ENCODE peak calls at places on chromosomes 13 and 19, in nine cellular contexts. E, N, H, Y, S, M, G, K and P are unnamed samples.

GRCh38 chr13:74574964-74575728 is 440.9 kb upstream of the KLF12 start:
- DNase-seq in E (no peak), N (no peak), H (no peak), Y (no peak), S (no peak), M (no peak), G (no peak), K (no peak), P (no peak)

GRCh38 chr19:17058236-17058635 is 17.0 kb downstream of the HAUS8 start:
- DNase-seq in E (no peak), N (no peak), H (peak; percentile 46), Y (no peak), S (no peak), M (no peak), G (no peak), K (no peak), P (no peak)

GRCh38 chr19:51063664-51064063 is 1.2 kb downstream of the KLK13 start:
- DNase-seq in E (no peak), N (no peak), H (no peak), Y (no peak), S (no peak), M (no peak), G (no peak), K (no peak), P (no peak)

GRCh38 chr13:95498886-95499285 is 53.6 kb upstream of the CLDN10 start:
- DNase-seq in E (no peak), N (no peak), H (no peak), Y (no peak), S (no peak), M (no peak), G (no peak), K (no peak), P (no peak)

GRCh38 chr13:103510007-103510406 is 443.8 kb upstream of the SLC10A2 start:
- DNase-seq in E (no peak), N (no peak), H (no peak), Y (no peak), S (no peak), M (no peak), G (no peak), K (no peak), P (no peak)

GRCh38 chr19:55530996-55531395 is 5.9 kb downstream of the SBK2 start:
- DNase-seq in E (no peak), N (no peak), H (no peak), Y (no peak), S (no peak), M (no peak), G (no peak), K (no peak), P (no peak)

GRCh38 chr13:26186995-26187394 is 35.1 kb downstream of the RNF6 start:
- DNase-seq in E (no peak), N (no peak), H (no peak), Y (peak; percentile 80), S (no peak), M (no peak), G (no peak), K (peak; percentile 7), P (no peak)

GRCh38 chr13:103164239-103164638 is 98.0 kb upstream of the SLC10A2 start:
- DNase-seq in E (no peak), N (no peak), H (no peak), Y (no peak), S (no peak), M (no peak), G (no peak), K (no peak), P (no peak)

GRCh38 chr13:97004096-97004876 is 10.0 kb upstream of the OXGR1 start:
- DNase-seq in E (no peak), N (no peak), H (peak; percentile 68), Y (no peak), S (no peak), M (no peak), G (no peak), K (no peak), P (no peak)

GRCh38 chr13:43054803-43055802 is 31.7 kb downstream of the DNAJC15 start:
- DNase-seq in E (no peak), N (no peak), H (peak; percentile 87), Y (no peak), S (no peak), M (peak; percentile 10), G (no peak), K (peak; percentile 69), P (peak; percentile 44)

GRCh38 chr13:35888327-35888940 is 242.7 kb downstream of the DCLK1 start:
- DNase-seq in E (no peak), N (no peak), H (peak; percentile 18), Y (no peak), S (no peak), M (no peak), G (no peak), K (no peak), P (no peak)

GRCh38 chr19:48752511-48753365 is at the start of gene FUT1:
- DNase-seq in E (peak; percentile 76), N (no peak), H (no peak), Y (peak; percentile 89), S (peak; percentile 93), M (no peak), G (peak; percentile 87), K (no peak), P (peak; percentile 74)

GRCh38 chr19:5790573-5791520 is at the start of gene DUS3L:
- DNase-seq in E (peak; percentile 97), N (peak; percentile 97), H (peak; percentile 98), Y (peak; percentile 98), S (peak; percentile 96), M (peak; percentile 98), G (peak; percentile 96), K (peak; percentile 99), P (peak; percentile 99)
- TF ChIP-seq POLR2A in E (peak; percentile 84), N (no peak), H (peak; percentile 89), Y (no peak), S (peak; percentile 95), M (peak; percentile 44), G (peak; percentile 68), K (peak; percentile 68), P (peak; percentile 93)

DNA sequence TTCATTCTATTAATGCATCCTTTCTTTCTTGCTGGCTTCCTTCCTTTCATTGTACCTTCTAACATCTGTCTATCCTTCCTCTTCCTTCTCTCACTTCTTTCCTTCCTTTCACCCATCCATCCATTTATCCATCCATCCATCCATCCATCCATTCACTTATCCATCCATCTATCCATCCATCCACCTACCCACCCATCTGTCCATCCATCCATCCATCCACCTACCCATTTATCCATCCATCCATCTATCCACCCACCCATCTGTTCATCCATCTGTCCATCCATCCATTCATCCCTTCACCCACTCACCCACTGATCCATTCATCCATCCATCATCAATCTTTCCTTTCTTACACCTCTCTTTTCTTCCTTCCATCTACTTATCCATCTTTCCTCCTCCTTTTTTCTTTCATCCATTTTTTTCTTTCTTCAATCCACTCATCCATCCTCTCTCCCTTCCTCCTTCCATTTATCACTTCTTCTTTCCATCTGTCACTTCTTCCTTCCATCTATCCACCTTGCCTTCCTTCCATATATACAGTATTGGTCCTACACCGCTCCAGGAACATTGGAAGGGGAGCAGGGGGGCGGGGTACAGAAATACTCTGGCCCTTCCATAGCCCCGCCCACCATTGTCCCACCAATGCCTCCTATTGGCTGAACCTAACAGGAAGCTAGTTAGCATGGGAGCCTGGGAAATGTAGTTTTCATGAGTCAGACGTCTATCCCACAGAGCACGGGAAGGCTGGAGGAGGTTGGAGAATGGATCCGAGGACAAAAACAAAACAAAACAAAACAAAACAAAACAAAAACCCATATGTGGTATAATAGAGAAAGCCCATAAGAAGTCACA is 45.9 kb downstream of the MBD3L1 start:
- DNase-seq in E (no peak), N (no peak), H (no peak), Y (no peak), S (peak; percentile 61), M (peak; percentile 11), G (no peak), K (no peak), P (no peak)
- TF ChIP-seq POLR2A in E (no peak), N (no peak), H (no peak), Y (no peak), S (no peak), M (no peak), G (no peak), K (no peak), P (no peak)

GRCh38 chr19:1858412-1859081 is 4.8 kb downstream of the KLF16 start:
- DNase-seq in E (no peak), N (no peak), H (no peak), Y (no peak), S (no peak), M (no peak), G (no peak), K (no peak), P (peak; percentile 85)

GRCh38 chr19:1855828-1856255 is 7.5 kb downstream of the KLF16 start:
- DNase-seq in E (no peak), N (no peak), H (peak; percentile 23), Y (peak; percentile 87), S (peak; percentile 62), M (no peak), G (no peak), K (no peak), P (no peak)

GRCh38 chr19:1856345-1856697 is 7.1 kb downstream of the KLF16 start:
- DNase-seq in E (no peak), N (no peak), H (no peak), Y (no peak), S (peak; percentile 64), M (no peak), G (no peak), K (no peak), P (no peak)

GRCh38 chr19:1857648-1858326 is 5.6 kb downstream of the KLF16 start:
- DNase-seq in E (peak; percentile 81), N (no peak), H (no peak), Y (no peak), S (peak; percentile 84), M (no peak), G (no peak), K (no peak), P (no peak)

DNA sequence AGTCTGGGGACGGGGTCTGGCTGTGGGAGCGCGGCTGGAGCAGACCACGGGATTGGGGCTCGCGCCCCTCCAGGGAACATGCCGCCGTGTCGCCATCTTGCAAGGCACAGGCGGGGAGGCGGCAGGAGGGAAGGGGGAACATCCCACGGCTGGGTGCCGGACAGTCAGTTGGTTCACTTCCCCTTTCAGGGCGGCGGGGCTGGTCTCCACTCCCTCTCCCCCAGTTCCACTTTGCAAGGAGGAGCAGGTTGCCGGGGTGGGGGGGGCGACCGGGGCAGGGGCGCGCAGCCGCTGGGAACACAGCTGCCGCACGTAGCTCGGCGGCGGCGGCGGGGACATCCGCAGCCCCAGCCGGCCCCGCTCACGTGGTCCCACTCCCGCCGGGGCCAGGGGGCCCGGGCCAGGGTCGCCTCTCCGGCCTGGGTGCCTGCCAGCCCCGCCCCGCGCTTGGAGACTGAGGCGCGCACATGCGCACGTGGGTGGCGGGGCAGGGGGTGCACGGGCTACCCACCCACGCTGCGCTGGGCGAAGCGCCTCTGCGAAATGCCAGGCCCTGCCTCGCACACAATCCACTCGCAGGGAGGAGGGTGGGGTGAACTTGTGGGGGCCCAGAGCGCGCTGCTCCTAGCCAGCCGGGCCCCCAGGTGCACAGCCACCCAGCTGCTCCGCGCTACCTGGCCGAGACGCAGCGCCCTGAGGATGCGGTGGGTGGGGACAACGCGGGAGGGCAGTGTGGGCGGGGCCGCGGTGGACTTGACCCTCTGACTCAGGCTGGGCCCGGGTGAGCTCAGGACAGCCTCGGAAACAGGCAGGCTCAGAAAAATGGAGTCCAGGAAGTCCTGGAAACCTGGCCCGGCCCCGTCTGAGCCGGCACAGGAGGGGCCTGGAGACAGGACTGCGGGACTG is 6.4 kb downstream of the KLF16 start:
- DNase-seq in E (peak; percentile 96), N (peak; percentile 83), H (peak; percentile 70), Y (peak; percentile 97), S (peak; percentile 96), M (peak; percentile 87), G (peak; percentile 90), K (peak; percentile 76), P (peak; percentile 82)
- TF ChIP-seq POLR2A in E (peak; percentile 92), N (no peak), H (no peak), Y (no peak), S (no peak), M (no peak), G (no peak), K (peak; percentile 17), P (no peak)

GRCh38 chr19:6753178-6754031 is 13.8 kb downstream of the SH2D3A start:
- DNase-seq in E (peak; percentile 95), N (peak; percentile 73), H (peak; percentile 15), Y (peak; percentile 95), S (peak; percentile 90), M (peak; percentile 81), G (no peak), K (peak; percentile 82), P (peak; percentile 93)
- TF ChIP-seq POLR2A in E (peak; percentile 73), N (no peak), H (no peak), Y (no peak), S (peak; percentile 53), M (no peak), G (no peak), K (no peak), P (peak; percentile 32)